ENCODE peak calls at places on chromosomes 6 and 20, in four cellular contexts. One of them, this sample, is unnamed.

GRCh38 chr6:165439928-165440554 is 130.6 kb upstream of the C6orf118 start:
- DNase-seq in right lobe of liver: no peak
- DNase-seq in CD8-positive, alpha-beta T cell: no peak
- DNase-seq in IMR-90: peak; percentile 73
- DNase-seq in this sample: no peak

GRCh38 chr6:47655719-47656595 is 42.4 kb upstream of the ADGRF4 start:
- DNase-seq in CD8-positive, alpha-beta T cell: peak; percentile 29
- DNase-seq in right lobe of liver: no peak
- DNase-seq in IMR-90: no peak
- DNase-seq in this sample: peak; percentile 53

GRCh38 chr20:36249450-36249849 is 13.2 kb downstream of the AAR2 start:
- DNase-seq in CD8-positive, alpha-beta T cell: no peak
- DNase-seq in IMR-90: no peak
- DNase-seq in right lobe of liver: no peak
- DNase-seq in this sample: no peak

GRCh38 chr6:111871725-111872520 is 1.3 kb downstream of the FYN start:
- DNase-seq in CD8-positive, alpha-beta T cell: peak; percentile 39
- DNase-seq in IMR-90: peak; percentile 30
- DNase-seq in right lobe of liver: no peak
- DNase-seq in this sample: peak; percentile 30

GRCh38 chr6:139611327-139611958 is 237.0 kb upstream of the CITED2 start:
- DNase-seq in CD8-positive, alpha-beta T cell: no peak
- DNase-seq in right lobe of liver: no peak
- DNase-seq in IMR-90: no peak
- DNase-seq in this sample: no peak

GRCh38 chr6:31814677-31815024 is 432 bp downstream of the HSPA1L start:
- DNase-seq in right lobe of liver: peak; percentile 98
- DNase-seq in CD8-positive, alpha-beta T cell: peak; percentile 61
- DNase-seq in IMR-90: peak; percentile 97
- DNase-seq in this sample: peak; percentile 97

GRCh38 chr6:117829594-117830319 is 77.3 kb upstream of the SLC35F1 start:
- DNase-seq in right lobe of liver: no peak
- DNase-seq in IMR-90: peak; percentile 30
- DNase-seq in CD8-positive, alpha-beta T cell: no peak
- DNase-seq in this sample: no peak

GRCh38 chr20:40651121-40651520 is 37.9 kb downstream of the MAFB start:
- DNase-seq in IMR-90: peak; percentile 8
- DNase-seq in right lobe of liver: no peak
- DNase-seq in CD8-positive, alpha-beta T cell: no peak
- DNase-seq in this sample: no peak

GRCh38 chr20:1867495-1868260 is 27.5 kb upstream of the SIRPA start:
- DNase-seq in right lobe of liver: no peak
- DNase-seq in CD8-positive, alpha-beta T cell: no peak
- DNase-seq in IMR-90: no peak
- DNase-seq in this sample: no peak

GRCh38 chr6:12134991-12135390 is 122.9 kb downstream of the HIVEP1 start:
- DNase-seq in right lobe of liver: no peak
- DNase-seq in CD8-positive, alpha-beta T cell: no peak
- DNase-seq in IMR-90: no peak
- DNase-seq in this sample: no peak

GRCh38 chr6:56690519-56691200 is 48.0 kb upstream of the DST start:
- DNase-seq in IMR-90: peak; percentile 81
- DNase-seq in CD8-positive, alpha-beta T cell: no peak
- DNase-seq in right lobe of liver: no peak
- DNase-seq in this sample: no peak

GRCh38 chr6:82257088-82257774 is 9.7 kb upstream of the IBTK start:
- DNase-seq in IMR-90: no peak
- DNase-seq in CD8-positive, alpha-beta T cell: no peak
- DNase-seq in right lobe of liver: no peak
- DNase-seq in this sample: no peak

GRCh38 chr6:38103921-38104320 is 284.4 kb downstream of the ZFAND3 start:
- DNase-seq in IMR-90: no peak
- DNase-seq in CD8-positive, alpha-beta T cell: no peak
- DNase-seq in right lobe of liver: no peak
- DNase-seq in this sample: no peak

GRCh38 chr6:89582669-89583325 is 55.8 kb downstream of the LYRM2 start:
- DNase-seq in right lobe of liver: no peak
- DNase-seq in IMR-90: no peak
- DNase-seq in CD8-positive, alpha-beta T cell: no peak
- DNase-seq in this sample: no peak

GRCh38 chr6:6915813-6916547 is 191.8 kb upstream of the RREB1 start:
- DNase-seq in right lobe of liver: peak; percentile 86
- DNase-seq in CD8-positive, alpha-beta T cell: no peak
- DNase-seq in IMR-90: peak; percentile 22
- DNase-seq in this sample: no peak

GRCh38 chr6:1686117-1687098 is 76.7 kb downstream of the FOXC1 start:
- DNase-seq in IMR-90: peak; percentile 96
- DNase-seq in CD8-positive, alpha-beta T cell: no peak
- DNase-seq in right lobe of liver: no peak
- DNase-seq in this sample: no peak

GRCh38 chr6:18263561-18264337 is 581 bp downstream of the DEK start:
- DNase-seq in IMR-90: no peak
- DNase-seq in CD8-positive, alpha-beta T cell: no peak
- DNase-seq in right lobe of liver: peak; percentile 79
- DNase-seq in this sample: peak; percentile 84

GRCh38 chr6:16338577-16339262 is 100.3 kb downstream of the GMPR start:
- DNase-seq in right lobe of liver: no peak
- DNase-seq in IMR-90: peak; percentile 100
- DNase-seq in CD8-positive, alpha-beta T cell: no peak
- DNase-seq in this sample: peak; percentile 53

GRCh38 chr20:63536997-63537524 is at the start of gene PTK6:
- DNase-seq in CD8-positive, alpha-beta T cell: peak; percentile 28
- DNase-seq in right lobe of liver: peak; percentile 80
- DNase-seq in IMR-90: no peak
- DNase-seq in this sample: peak; percentile 90

GRCh38 chr20:63084563-63084927 is 77.8 kb upstream of the BHLHE23 start:
- DNase-seq in right lobe of liver: peak; percentile 28
- DNase-seq in IMR-90: no peak
- DNase-seq in CD8-positive, alpha-beta T cell: no peak
- DNase-seq in this sample: no peak

GRCh38 chr6:66126358-66126757 is 419.3 kb upstream of the EYS start:
- DNase-seq in right lobe of liver: no peak
- DNase-seq in IMR-90: no peak
- DNase-seq in CD8-positive, alpha-beta T cell: no peak
- DNase-seq in this sample: no peak

GRCh38 chr6:37021356-37022129 is 16.1 kb downstream of the FGD2 start:
- DNase-seq in CD8-positive, alpha-beta T cell: peak; percentile 76
- DNase-seq in IMR-90: peak; percentile 61
- DNase-seq in right lobe of liver: no peak
- DNase-seq in this sample: peak; percentile 37

GRCh38 chr20:3340443-3340842 is 67.0 kb downstream of the DNAAF9 start:
- DNase-seq in CD8-positive, alpha-beta T cell: no peak
- DNase-seq in right lobe of liver: peak; percentile 50
- DNase-seq in IMR-90: no peak
- DNase-seq in this sample: peak; percentile 28

DNA sequence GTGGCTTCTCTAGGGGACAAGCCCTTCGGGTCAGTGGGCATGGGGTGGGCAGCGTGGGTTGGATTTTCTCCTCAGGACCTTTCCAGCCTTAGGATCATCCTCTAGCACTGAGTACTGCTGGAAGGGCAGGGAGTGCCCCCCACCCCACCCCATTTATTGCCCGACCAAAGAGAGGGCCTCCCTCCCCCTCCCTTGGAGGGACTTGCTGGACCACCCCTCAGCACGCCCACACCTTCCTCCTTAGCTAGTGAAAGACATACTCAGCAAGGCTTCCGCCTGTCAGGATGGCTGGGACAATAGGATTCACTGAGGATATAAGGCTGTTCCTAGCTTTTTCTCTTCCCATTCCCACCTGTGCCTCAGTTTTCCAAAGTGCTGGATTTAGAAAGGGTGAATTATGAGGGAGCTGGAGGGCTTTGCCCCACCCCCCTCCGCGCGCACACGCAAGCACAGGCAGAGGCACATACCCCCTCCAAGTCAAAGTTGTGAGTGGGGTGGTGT is 859 bp upstream of the SLC29A1 start:
- DNase-seq in CD8-positive, alpha-beta T cell: no peak
- DNase-seq in IMR-90: no peak
- DNase-seq in right lobe of liver: no peak
- DNase-seq in this sample: no peak
- H3K4me1 ChIP-seq in CD8-positive, alpha-beta T cell: peaks cover 28% of the 10 kb centered on the region
- H3K4me1 ChIP-seq in IMR-90: peaks cover 16% of the 10 kb centered on the region
- H3K4me1 ChIP-seq in right lobe of liver: peaks cover 65% of the 10 kb centered on the region
- H3K4me1 ChIP-seq in this sample: peaks cover 38% of the 10 kb centered on the region

GRCh38 chr6:134451529-134451928 is 133.6 kb upstream of the SGK1 start:
- DNase-seq in CD8-positive, alpha-beta T cell: no peak
- DNase-seq in right lobe of liver: no peak
- DNase-seq in IMR-90: no peak
- DNase-seq in this sample: no peak
- TF ChIP-seq CTCF in CD8-positive, alpha-beta T cell: no peak
- TF ChIP-seq CTCF in right lobe of liver: no peak
- TF ChIP-seq CTCF in IMR-90: no peak
- TF ChIP-seq CTCF in this sample: no peak

GRCh38 chr6:4904461-4904860 is 99.4 kb downstream of the RPP40 start:
- DNase-seq in CD8-positive, alpha-beta T cell: no peak
- DNase-seq in IMR-90: no peak
- DNase-seq in right lobe of liver: no peak
- DNase-seq in this sample: no peak
- H3K4me3 ChIP-seq in CD8-positive, alpha-beta T cell: no peak overlapping the region
- H3K4me3 ChIP-seq in IMR-90: no peak overlapping the region
- H3K4me3 ChIP-seq in right lobe of liver: no peak overlapping the region
- H3K4me3 ChIP-seq in this sample: no peak overlapping the region

GRCh38 chr20:33993800-33994623 is at the start of gene RALY:
- DNase-seq in IMR-90: peak; percentile 72
- DNase-seq in CD8-positive, alpha-beta T cell: peak; percentile 83
- DNase-seq in right lobe of liver: peak; percentile 85
- DNase-seq in this sample: peak; percentile 89
- H3K4me1 ChIP-seq in IMR-90: peaks cover 13% of the 10 kb centered on the region
- H3K4me1 ChIP-seq in CD8-positive, alpha-beta T cell: peaks cover 48% of the 10 kb centered on the region
- H3K4me1 ChIP-seq in right lobe of liver: peaks cover 33% of the 10 kb centered on the region
- H3K4me1 ChIP-seq in this sample: peaks cover 44% of the 10 kb centered on the region

GRCh38 chr20:44196278-44196677 is 9.3 kb upstream of the JPH2 start:
- DNase-seq in CD8-positive, alpha-beta T cell: no peak
- DNase-seq in right lobe of liver: no peak
- DNase-seq in IMR-90: no peak
- DNase-seq in this sample: no peak
- TF ChIP-seq CTCF in CD8-positive, alpha-beta T cell: no peak
- TF ChIP-seq CTCF in right lobe of liver: no peak
- TF ChIP-seq CTCF in IMR-90: no peak
- TF ChIP-seq CTCF in this sample: no peak

GRCh38 chr6:152697634-152698033 is at the start of gene MYCT1:
- DNase-seq in CD8-positive, alpha-beta T cell: no peak
- DNase-seq in IMR-90: peak; percentile 18
- DNase-seq in right lobe of liver: no peak
- DNase-seq in this sample: no peak
- H3K4me3 ChIP-seq in CD8-positive, alpha-beta T cell: no peak within 1 kb of the TSS
- H3K4me3 ChIP-seq in IMR-90: no peak within 1 kb of the TSS
- H3K4me3 ChIP-seq in right lobe of liver: no peak within 1 kb of the TSS
- H3K4me3 ChIP-seq in this sample: no peak within 1 kb of the TSS

This sample was measured in mucosa of descending colon.